ENCODE peak calls at places on chromosomes 16 and 17, in five cellular contexts. One of them, this sample, is unnamed.

GRCh38 chr16:51419768-51420167 is 268.7 kb upstream of the SALL1 start:
- DNase-seq in NCI-H1092 treated with DMSO at 0.1 percent for 48 hours: no peak
- DNase-seq in stimulated activated CD4-positive, alpha-beta T cell treated with anti-CD3 and anti-CD28 coated beads, Interleukin-2, amount 100 ng/mL, for 24 hours: no peak
- DNase-seq in hypothalamus: no peak
- DNase-seq in small intestine: no peak
- DNase-seq in this sample: no peak

GRCh38 chr16:47949276-47949675 is 206.5 kb downstream of the ABCC12 start:
- DNase-seq in NCI-H1092 treated with DMSO at 0.1 percent for 48 hours: no peak
- DNase-seq in stimulated activated CD4-positive, alpha-beta T cell treated with anti-CD3 and anti-CD28 coated beads, Interleukin-2, amount 100 ng/mL, for 24 hours: no peak
- DNase-seq in hypothalamus: no peak
- DNase-seq in small intestine: no peak
- DNase-seq in this sample: no peak

GRCh38 chr17:78705071-78705470 is 77.0 kb downstream of the CYTH1 start:
- DNase-seq in NCI-H1092 treated with DMSO at 0.1 percent for 48 hours: no peak
- DNase-seq in stimulated activated CD4-positive, alpha-beta T cell treated with anti-CD3 and anti-CD28 coated beads, Interleukin-2, amount 100 ng/mL, for 24 hours: no peak
- DNase-seq in hypothalamus: no peak
- DNase-seq in small intestine: no peak
- DNase-seq in this sample: no peak

GRCh38 chr16:81489547-81490267 is 45.1 kb downstream of the CMIP start:
- DNase-seq in NCI-H1092 treated with DMSO at 0.1 percent for 48 hours: no peak
- DNase-seq in stimulated activated CD4-positive, alpha-beta T cell treated with anti-CD3 and anti-CD28 coated beads, Interleukin-2, amount 100 ng/mL, for 24 hours: no peak
- DNase-seq in hypothalamus: no peak
- DNase-seq in small intestine: no peak
- DNase-seq in this sample: no peak

GRCh38 chr17:75240394-75241142 is 20.8 kb downstream of the GGA3 start:
- DNase-seq in NCI-H1092 treated with DMSO at 0.1 percent for 48 hours: peak; percentile 6
- DNase-seq in stimulated activated CD4-positive, alpha-beta T cell treated with anti-CD3 and anti-CD28 coated beads, Interleukin-2, amount 100 ng/mL, for 24 hours: peak; percentile 61
- DNase-seq in hypothalamus: no peak
- DNase-seq in small intestine: no peak
- DNase-seq in this sample: no peak

GRCh38 chr17:61221597-61222471 is 177.8 kb upstream of the TBX2 start:
- DNase-seq in NCI-H1092 treated with DMSO at 0.1 percent for 48 hours: no peak
- DNase-seq in stimulated activated CD4-positive, alpha-beta T cell treated with anti-CD3 and anti-CD28 coated beads, Interleukin-2, amount 100 ng/mL, for 24 hours: peak; percentile 5
- DNase-seq in hypothalamus: no peak
- DNase-seq in small intestine: no peak
- DNase-seq in this sample: no peak

GRCh38 chr16:24525970-24526559 is 13.3 kb upstream of the RBBP6 start:
- DNase-seq in NCI-H1092 treated with DMSO at 0.1 percent for 48 hours: no peak
- DNase-seq in stimulated activated CD4-positive, alpha-beta T cell treated with anti-CD3 and anti-CD28 coated beads, Interleukin-2, amount 100 ng/mL, for 24 hours: no peak
- DNase-seq in hypothalamus: no peak
- DNase-seq in small intestine: no peak
- DNase-seq in this sample: no peak

GRCh38 chr17:49848739-49849138 is 870 bp upstream of the TAC4 start:
- DNase-seq in NCI-H1092 treated with DMSO at 0.1 percent for 48 hours: no peak
- DNase-seq in stimulated activated CD4-positive, alpha-beta T cell treated with anti-CD3 and anti-CD28 coated beads, Interleukin-2, amount 100 ng/mL, for 24 hours: no peak
- DNase-seq in hypothalamus: no peak
- DNase-seq in small intestine: no peak
- DNase-seq in this sample: no peak

GRCh38 chr17:32684087-32684828 is 192.7 kb downstream of the MYO1D start:
- DNase-seq in NCI-H1092 treated with DMSO at 0.1 percent for 48 hours: no peak
- DNase-seq in stimulated activated CD4-positive, alpha-beta T cell treated with anti-CD3 and anti-CD28 coated beads, Interleukin-2, amount 100 ng/mL, for 24 hours: no peak
- DNase-seq in hypothalamus: no peak
- DNase-seq in small intestine: no peak
- DNase-seq in this sample: no peak

GRCh38 chr17:7475764-7476422 is 3.5 kb downstream of the ZBTB4 start:
- DNase-seq in NCI-H1092 treated with DMSO at 0.1 percent for 48 hours: no peak
- DNase-seq in stimulated activated CD4-positive, alpha-beta T cell treated with anti-CD3 and anti-CD28 coated beads, Interleukin-2, amount 100 ng/mL, for 24 hours: no peak
- DNase-seq in hypothalamus: no peak
- DNase-seq in small intestine: no peak
- DNase-seq in this sample: no peak

GRCh38 chr17:63247706-63248105 is 198.4 kb downstream of the CYB561 start:
- DNase-seq in NCI-H1092 treated with DMSO at 0.1 percent for 48 hours: no peak
- DNase-seq in stimulated activated CD4-positive, alpha-beta T cell treated with anti-CD3 and anti-CD28 coated beads, Interleukin-2, amount 100 ng/mL, for 24 hours: no peak
- DNase-seq in hypothalamus: no peak
- DNase-seq in small intestine: no peak
- DNase-seq in this sample: no peak

GRCh38 chr17:58200024-58200633 is 7.6 kb downstream of the EPX start:
- DNase-seq in NCI-H1092 treated with DMSO at 0.1 percent for 48 hours: peak; percentile 28
- DNase-seq in stimulated activated CD4-positive, alpha-beta T cell treated with anti-CD3 and anti-CD28 coated beads, Interleukin-2, amount 100 ng/mL, for 24 hours: peak; percentile 73
- DNase-seq in hypothalamus: no peak
- DNase-seq in small intestine: peak; percentile 50
- DNase-seq in this sample: peak; percentile 3

GRCh38 chr17:63932008-63932561 is at the start of gene CD79B:
- DNase-seq in NCI-H1092 treated with DMSO at 0.1 percent for 48 hours: no peak
- DNase-seq in stimulated activated CD4-positive, alpha-beta T cell treated with anti-CD3 and anti-CD28 coated beads, Interleukin-2, amount 100 ng/mL, for 24 hours: peak; percentile 59
- DNase-seq in hypothalamus: no peak
- DNase-seq in small intestine: no peak
- DNase-seq in this sample: no peak

GRCh38 chr17:61695779-61696337 is 104.8 kb upstream of the NACA2 start:
- DNase-seq in NCI-H1092 treated with DMSO at 0.1 percent for 48 hours: no peak
- DNase-seq in stimulated activated CD4-positive, alpha-beta T cell treated with anti-CD3 and anti-CD28 coated beads, Interleukin-2, amount 100 ng/mL, for 24 hours: no peak
- DNase-seq in hypothalamus: no peak
- DNase-seq in small intestine: no peak
- DNase-seq in this sample: no peak

GRCh38 chr16:52353249-52353648 is 193.7 kb downstream of the TOX3 start:
- DNase-seq in NCI-H1092 treated with DMSO at 0.1 percent for 48 hours: no peak
- DNase-seq in stimulated activated CD4-positive, alpha-beta T cell treated with anti-CD3 and anti-CD28 coated beads, Interleukin-2, amount 100 ng/mL, for 24 hours: no peak
- DNase-seq in hypothalamus: no peak
- DNase-seq in small intestine: no peak
- DNase-seq in this sample: no peak

GRCh38 chr17:49843774-49844350 is 4.0 kb downstream of the TAC4 start:
- DNase-seq in NCI-H1092 treated with DMSO at 0.1 percent for 48 hours: no peak
- DNase-seq in stimulated activated CD4-positive, alpha-beta T cell treated with anti-CD3 and anti-CD28 coated beads, Interleukin-2, amount 100 ng/mL, for 24 hours: peak; percentile 29
- DNase-seq in hypothalamus: no peak
- DNase-seq in small intestine: no peak
- DNase-seq in this sample: no peak

GRCh38 chr17:81163703-81164413 is 1.4 kb upstream of the PVALEF start:
- DNase-seq in NCI-H1092 treated with DMSO at 0.1 percent for 48 hours: no peak
- DNase-seq in stimulated activated CD4-positive, alpha-beta T cell treated with anti-CD3 and anti-CD28 coated beads, Interleukin-2, amount 100 ng/mL, for 24 hours: no peak
- DNase-seq in hypothalamus: no peak
- DNase-seq in small intestine: no peak
- DNase-seq in this sample: no peak

GRCh38 chr16:10039220-10040096 is 142.8 kb downstream of the GRIN2A start:
- DNase-seq in NCI-H1092 treated with DMSO at 0.1 percent for 48 hours: no peak
- DNase-seq in stimulated activated CD4-positive, alpha-beta T cell treated with anti-CD3 and anti-CD28 coated beads, Interleukin-2, amount 100 ng/mL, for 24 hours: no peak
- DNase-seq in hypothalamus: peak; percentile 15
- DNase-seq in small intestine: no peak
- DNase-seq in this sample: peak; percentile 38

GRCh38 chr17:38908676-38909181 is 16.7 kb upstream of the LASP1NB start:
- DNase-seq in NCI-H1092 treated with DMSO at 0.1 percent for 48 hours: no peak
- DNase-seq in stimulated activated CD4-positive, alpha-beta T cell treated with anti-CD3 and anti-CD28 coated beads, Interleukin-2, amount 100 ng/mL, for 24 hours: no peak
- DNase-seq in hypothalamus: no peak
- DNase-seq in small intestine: no peak
- DNase-seq in this sample: no peak

GRCh38 chr17:32859857-32860525 is 16.9 kb downstream of the MYO1D start:
- DNase-seq in NCI-H1092 treated with DMSO at 0.1 percent for 48 hours: no peak
- DNase-seq in stimulated activated CD4-positive, alpha-beta T cell treated with anti-CD3 and anti-CD28 coated beads, Interleukin-2, amount 100 ng/mL, for 24 hours: no peak
- DNase-seq in hypothalamus: no peak
- DNase-seq in small intestine: no peak
- DNase-seq in this sample: no peak

GRCh38 chr17:55451203-55451641 is 29.6 kb upstream of the MMD start:
- DNase-seq in NCI-H1092 treated with DMSO at 0.1 percent for 48 hours: no peak
- DNase-seq in stimulated activated CD4-positive, alpha-beta T cell treated with anti-CD3 and anti-CD28 coated beads, Interleukin-2, amount 100 ng/mL, for 24 hours: no peak
- DNase-seq in hypothalamus: no peak
- DNase-seq in small intestine: no peak
- DNase-seq in this sample: no peak

GRCh38 chr17:33014751-33015150 is 23.1 kb downstream of the SPACA3 start:
- DNase-seq in NCI-H1092 treated with DMSO at 0.1 percent for 48 hours: no peak
- DNase-seq in stimulated activated CD4-positive, alpha-beta T cell treated with anti-CD3 and anti-CD28 coated beads, Interleukin-2, amount 100 ng/mL, for 24 hours: no peak
- DNase-seq in hypothalamus: no peak
- DNase-seq in small intestine: no peak
- DNase-seq in this sample: no peak

GRCh38 chr16:740764-741505 is at the start of gene CIAO3:
- DNase-seq in NCI-H1092 treated with DMSO at 0.1 percent for 48 hours: peak; percentile 80
- DNase-seq in stimulated activated CD4-positive, alpha-beta T cell treated with anti-CD3 and anti-CD28 coated beads, Interleukin-2, amount 100 ng/mL, for 24 hours: peak; percentile 94
- DNase-seq in hypothalamus: peak; percentile 87
- DNase-seq in small intestine: peak; percentile 89
- DNase-seq in this sample: peak; percentile 68

GRCh38 chr16:28260193-28260592 is 32.1 kb upstream of the SBK1 start:
- DNase-seq in NCI-H1092 treated with DMSO at 0.1 percent for 48 hours: no peak
- DNase-seq in stimulated activated CD4-positive, alpha-beta T cell treated with anti-CD3 and anti-CD28 coated beads, Interleukin-2, amount 100 ng/mL, for 24 hours: no peak
- DNase-seq in hypothalamus: no peak
- DNase-seq in small intestine: no peak
- DNase-seq in this sample: no peak

GRCh38 chr17:57811633-57812280 is 38.1 kb downstream of the MRPS23 start:
- DNase-seq in NCI-H1092 treated with DMSO at 0.1 percent for 48 hours: no peak
- DNase-seq in stimulated activated CD4-positive, alpha-beta T cell treated with anti-CD3 and anti-CD28 coated beads, Interleukin-2, amount 100 ng/mL, for 24 hours: no peak
- DNase-seq in hypothalamus: no peak
- DNase-seq in small intestine: no peak
- DNase-seq in this sample: no peak

GRCh38 chr17:45001310-45001709 is 33.2 kb upstream of the C1QL1 start:
- DNase-seq in NCI-H1092 treated with DMSO at 0.1 percent for 48 hours: no peak
- DNase-seq in stimulated activated CD4-positive, alpha-beta T cell treated with anti-CD3 and anti-CD28 coated beads, Interleukin-2, amount 100 ng/mL, for 24 hours: no peak
- DNase-seq in hypothalamus: no peak
- DNase-seq in small intestine: no peak
- DNase-seq in this sample: no peak

GRCh38 chr17:82231562-82232321 is 2.9 kb downstream of the SLC16A3 start:
- DNase-seq in NCI-H1092 treated with DMSO at 0.1 percent for 48 hours: no peak
- DNase-seq in stimulated activated CD4-positive, alpha-beta T cell treated with anti-CD3 and anti-CD28 coated beads, Interleukin-2, amount 100 ng/mL, for 24 hours: peak; percentile 34
- DNase-seq in hypothalamus: no peak
- DNase-seq in small intestine: peak; percentile 77
- DNase-seq in this sample: peak; percentile 23

GRCh38 chr17:44850612-44851011 is 2.9 kb downstream of the HIGD1B start:
- DNase-seq in NCI-H1092 treated with DMSO at 0.1 percent for 48 hours: no peak
- DNase-seq in stimulated activated CD4-positive, alpha-beta T cell treated with anti-CD3 and anti-CD28 coated beads, Interleukin-2, amount 100 ng/mL, for 24 hours: no peak
- DNase-seq in hypothalamus: no peak
- DNase-seq in small intestine: no peak
- DNase-seq in this sample: no peak

GRCh38 chr17:57619061-57619937 is 125.8 kb downstream of the CCDC182 start:
- DNase-seq in NCI-H1092 treated with DMSO at 0.1 percent for 48 hours: no peak
- DNase-seq in stimulated activated CD4-positive, alpha-beta T cell treated with anti-CD3 and anti-CD28 coated beads, Interleukin-2, amount 100 ng/mL, for 24 hours: no peak
- DNase-seq in hypothalamus: no peak
- DNase-seq in small intestine: no peak
- DNase-seq in this sample: no peak

GRCh38 chr16:67538666-67539101 is 10.1 kb downstream of the RIPOR1 start:
- DNase-seq in NCI-H1092 treated with DMSO at 0.1 percent for 48 hours: no peak
- DNase-seq in stimulated activated CD4-positive, alpha-beta T cell treated with anti-CD3 and anti-CD28 coated beads, Interleukin-2, amount 100 ng/mL, for 24 hours: no peak
- DNase-seq in hypothalamus: no peak
- DNase-seq in small intestine: peak; percentile 43
- DNase-seq in this sample: no peak

GRCh38 chr16:6446370-6446769 is 886.3 kb upstream of the RBFOX1 start:
- DNase-seq in NCI-H1092 treated with DMSO at 0.1 percent for 48 hours: no peak
- DNase-seq in stimulated activated CD4-positive, alpha-beta T cell treated with anti-CD3 and anti-CD28 coated beads, Interleukin-2, amount 100 ng/mL, for 24 hours: no peak
- DNase-seq in hypothalamus: no peak
- DNase-seq in small intestine: peak; percentile 12
- DNase-seq in this sample: no peak

GRCh38 chr16:47311738-47312505 is 148.9 kb downstream of the ITFG1 start:
- DNase-seq in NCI-H1092 treated with DMSO at 0.1 percent for 48 hours: no peak
- DNase-seq in stimulated activated CD4-positive, alpha-beta T cell treated with anti-CD3 and anti-CD28 coated beads, Interleukin-2, amount 100 ng/mL, for 24 hours: no peak
- DNase-seq in hypothalamus: no peak
- DNase-seq in small intestine: peak; percentile 23
- DNase-seq in this sample: peak; percentile 7

GRCh38 chr17:8121531-8122390 is 2.1 kb downstream of the HES7 start:
- DNase-seq in NCI-H1092 treated with DMSO at 0.1 percent for 48 hours: no peak
- DNase-seq in stimulated activated CD4-positive, alpha-beta T cell treated with anti-CD3 and anti-CD28 coated beads, Interleukin-2, amount 100 ng/mL, for 24 hours: peak; percentile 72
- DNase-seq in hypothalamus: peak; percentile 58
- DNase-seq in small intestine: peak; percentile 17
- DNase-seq in this sample: no peak

GRCh38 chr17:36921131-36921851 is 16.0 kb upstream of the LHX1 start:
- DNase-seq in NCI-H1092 treated with DMSO at 0.1 percent for 48 hours: no peak
- DNase-seq in stimulated activated CD4-positive, alpha-beta T cell treated with anti-CD3 and anti-CD28 coated beads, Interleukin-2, amount 100 ng/mL, for 24 hours: peak; percentile 76
- DNase-seq in hypothalamus: no peak
- DNase-seq in small intestine: no peak
- DNase-seq in this sample: no peak

GRCh38 chr17:9021158-9021984 is at the start of gene NTN1:
- DNase-seq in NCI-H1092 treated with DMSO at 0.1 percent for 48 hours: no peak
- DNase-seq in stimulated activated CD4-positive, alpha-beta T cell treated with anti-CD3 and anti-CD28 coated beads, Interleukin-2, amount 100 ng/mL, for 24 hours: peak; percentile 70
- DNase-seq in hypothalamus: peak; percentile 17
- DNase-seq in small intestine: peak; percentile 46
- DNase-seq in this sample: no peak

GRCh38 chr17:2174471-2175293 is 119.8 kb downstream of the HIC1 start:
- DNase-seq in NCI-H1092 treated with DMSO at 0.1 percent for 48 hours: peak; percentile 34
- DNase-seq in stimulated activated CD4-positive, alpha-beta T cell treated with anti-CD3 and anti-CD28 coated beads, Interleukin-2, amount 100 ng/mL, for 24 hours: no peak
- DNase-seq in hypothalamus: no peak
- DNase-seq in small intestine: peak; percentile 7
- DNase-seq in this sample: peak; percentile 10

GRCh38 chr17:77383613-77384608 is 243.1 kb downstream of the SEC14L1 start:
- DNase-seq in NCI-H1092 treated with DMSO at 0.1 percent for 48 hours: peak; percentile 39
- DNase-seq in stimulated activated CD4-positive, alpha-beta T cell treated with anti-CD3 and anti-CD28 coated beads, Interleukin-2, amount 100 ng/mL, for 24 hours: no peak
- DNase-seq in hypothalamus: no peak
- DNase-seq in small intestine: no peak
- DNase-seq in this sample: no peak